ENCODE peak calls at places on chromosomes 12 and 14, in eight cellular contexts. J is brain microvascular endothelial cell, T is colonic mucosa, H is hepatocyte, Q is neuronal stem cell, B is AG10803, D is choroid plexus epithelial cell, I is astrocyte of the spinal cord. N is an unnamed sample.

GRCh38 chr14:98913967-98914620 is 357.9 kb downstream of the BCL11B start:
- DNase-seq in J (no peak), T (no peak), H (no peak), Q (no peak), B (no peak), D (no peak), I (no peak), N (no peak)

GRCh38 chr12:74111688-74112360 is 425.8 kb upstream of the ATXN7L3B start:
- DNase-seq in J (peak; percentile 25), T (no peak), H (peak; percentile 19), Q (peak; percentile 24), B (no peak), D (peak; percentile 33), I (peak; percentile 46), N (peak; percentile 1)

GRCh38 chr12:33061844-33062243 is 165.3 kb upstream of the PKP2 start:
- DNase-seq in J (no peak), T (no peak), H (no peak), Q (no peak), B (no peak), D (no peak), I (no peak), N (no peak)

GRCh38 chr12:6955462-6956331 is 4.5 kb downstream of the PTPN6 start:
- DNase-seq in J (no peak), T (no peak), H (no peak), Q (no peak), B (no peak), D (no peak), I (no peak), N (peak; percentile 21)

GRCh38 chr12:109752117-109753053 is 38.8 kb downstream of the FAM222A start:
- DNase-seq in J (no peak), T (no peak), H (no peak), Q (no peak), B (no peak), D (no peak), I (no peak), N (peak; percentile 82)

GRCh38 chr12:120091371-120092090 is 25.0 kb downstream of the RAB35 start:
- DNase-seq in J (no peak), T (no peak), H (no peak), Q (no peak), B (no peak), D (no peak), I (no peak), N (no peak)

GRCh38 chr12:116148844-116149243 is 128.6 kb downstream of the MED13L start:
- DNase-seq in J (no peak), T (no peak), H (no peak), Q (no peak), B (no peak), D (no peak), I (no peak), N (no peak)

GRCh38 chr12:26971963-26972362 is 33.7 kb downstream of the FGFR1OP2 start:
- DNase-seq in J (no peak), T (no peak), H (no peak), Q (no peak), B (no peak), D (no peak), I (no peak), N (no peak)

GRCh38 chr12:122009741-122010140 is 11.9 kb upstream of the BCL7A start:
- DNase-seq in J (no peak), T (no peak), H (no peak), Q (no peak), B (no peak), D (no peak), I (no peak), N (no peak)

GRCh38 chr14:104240426-104241157 is 102.2 kb downstream of the KIF26A start:
- DNase-seq in J (no peak), T (peak; percentile 80), H (no peak), Q (no peak), B (no peak), D (no peak), I (no peak), N (peak; percentile 32)

GRCh38 chr12:130339946-130340345 is 2.3 kb downstream of the PIWIL1 start:
- DNase-seq in J (no peak), T (peak; percentile 40), H (peak; percentile 58), Q (no peak), B (no peak), D (no peak), I (no peak), N (no peak)

GRCh38 chr14:104355101-104355691 is 216.8 kb downstream of the KIF26A start:
- DNase-seq in J (no peak), T (no peak), H (no peak), Q (no peak), B (no peak), D (no peak), I (no peak), N (no peak)

GRCh38 chr12:54128466-54128865 is 60.3 kb downstream of the SMUG1 start:
- DNase-seq in J (no peak), T (no peak), H (no peak), Q (no peak), B (no peak), D (no peak), I (no peak), N (no peak)

GRCh38 chr14:90049390-90049789 is 12.4 kb upstream of the KCNK13 start:
- DNase-seq in J (no peak), T (no peak), H (no peak), Q (no peak), B (no peak), D (no peak), I (no peak), N (no peak)

GRCh38 chr14:90045608-90046007 is 16.2 kb upstream of the KCNK13 start:
- DNase-seq in J (no peak), T (no peak), H (no peak), Q (no peak), B (no peak), D (peak; percentile 23), I (no peak), N (no peak)

GRCh38 chr14:90054803-90055202 is 7.0 kb upstream of the KCNK13 start:
- DNase-seq in J (no peak), T (no peak), H (no peak), Q (no peak), B (no peak), D (no peak), I (no peak), N (no peak)

GRCh38 chr14:90053044-90053443 is 8.8 kb upstream of the KCNK13 start:
- DNase-seq in J (no peak), T (no peak), H (no peak), Q (no peak), B (peak; percentile 27), D (no peak), I (no peak), N (no peak)

GRCh38 chr14:90050271-90050670 is 11.5 kb upstream of the KCNK13 start:
- DNase-seq in J (no peak), T (no peak), H (no peak), Q (no peak), B (no peak), D (no peak), I (no peak), N (no peak)
- H3K4me3 ChIP-seq in J (no peak overlapping the region), T (no peak overlapping the region), H (no peak overlapping the region), Q (no peak overlapping the region), B (no peak overlapping the region), D (no peak overlapping the region), I (no peak overlapping the region), N (no peak overlapping the region)

DNA sequence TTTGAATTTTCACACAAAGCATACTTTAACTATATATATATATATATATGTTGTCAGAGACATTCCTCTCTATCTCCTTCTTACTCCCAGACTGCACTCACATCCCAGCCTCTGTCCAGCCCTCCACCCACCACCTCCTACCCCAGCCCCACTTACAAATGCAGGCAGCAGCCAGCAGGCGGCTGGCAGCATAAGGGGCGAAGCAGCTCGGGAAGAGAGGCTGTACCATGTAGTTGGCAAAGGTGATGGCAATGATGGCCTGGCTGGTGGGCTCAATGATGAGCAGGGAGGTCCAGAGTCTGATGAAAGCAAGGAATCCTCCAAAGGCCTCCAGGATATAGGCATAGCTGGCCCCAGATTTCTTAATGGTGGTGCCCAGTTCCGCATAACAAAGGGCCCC is 2.5 kb downstream of the SLC7A7 start:
- DNase-seq in J (no peak), T (no peak), H (no peak), Q (no peak), B (no peak), D (no peak), I (no peak), N (no peak)
- H3K4me3 ChIP-seq in J (no peak overlapping the region), T (no peak overlapping the region), H (no peak overlapping the region), Q (no peak overlapping the region), B (no peak overlapping the region), D (no peak overlapping the region), I (no peak overlapping the region), N (no peak overlapping the region)

DNA sequence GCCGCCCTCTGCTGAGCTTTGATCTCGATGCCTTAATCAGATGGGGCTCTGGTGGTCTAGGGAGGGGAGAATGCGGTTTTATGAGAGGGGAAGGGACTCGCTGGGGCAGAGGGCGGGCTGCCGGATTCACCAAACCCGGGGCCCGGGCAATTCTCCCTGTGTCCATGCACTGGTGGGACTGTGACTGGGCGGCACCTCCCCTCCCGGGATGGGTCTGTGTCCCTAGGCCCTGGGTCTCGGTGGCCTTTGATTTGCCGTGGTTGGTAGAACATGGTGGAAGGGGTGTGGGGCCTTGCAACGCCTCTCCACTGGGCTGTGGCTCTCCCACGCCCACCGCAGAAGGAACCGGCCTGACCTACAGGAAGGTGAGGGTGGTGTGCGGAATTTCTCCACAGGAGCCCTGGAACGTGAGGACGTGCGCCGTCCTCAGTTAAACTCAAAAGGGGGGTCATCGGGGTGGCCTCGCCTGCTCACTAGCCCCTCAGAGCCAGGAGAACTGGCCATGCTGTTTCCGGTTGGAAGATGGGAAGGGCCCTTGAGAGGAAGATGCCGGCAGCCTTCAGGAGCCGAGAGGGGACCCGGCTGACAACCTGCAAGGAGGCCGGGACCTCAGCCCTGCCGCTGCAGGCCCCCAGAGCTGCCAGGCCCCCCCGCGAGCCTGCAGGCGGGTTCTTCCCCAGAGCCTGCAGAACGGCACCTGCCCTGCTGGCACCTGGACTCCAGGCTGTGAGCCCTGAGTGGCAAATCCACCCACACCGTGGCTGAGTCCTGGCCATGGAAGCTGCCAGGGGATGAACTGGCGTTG is 43.6 kb downstream of the NOC4L start:
- DNase-seq in J (no peak), T (no peak), H (no peak), Q (no peak), B (no peak), D (no peak), I (no peak), N (no peak)
- H3K4me3 ChIP-seq in J (no peak overlapping the region), T (no peak overlapping the region), H (no peak overlapping the region), Q (no peak overlapping the region), B (no peak overlapping the region), D (no peak overlapping the region), I (no peak overlapping the region), N (no peak overlapping the region)

GRCh38 chr12:49744363-49744885 is 3.1 kb downstream of the TMBIM6 start:
- DNase-seq in J (no peak), T (no peak), H (no peak), Q (no peak), B (no peak), D (no peak), I (no peak), N (no peak)
- H3K4me3 ChIP-seq in J (no peak overlapping the region), T (no peak overlapping the region), H (no peak overlapping the region), Q (no peak overlapping the region), B (no peak overlapping the region), D (no peak overlapping the region), I (no peak overlapping the region), N (no peak overlapping the region)

N was measured in SK-N-SH.